ENCODE peak calls at places on chromosomes 7 and 10, in six cellular contexts. U is kidney; P is non-pigmented ciliary epithelial cell; C is AG09309; W is stimulated activated CD4-positive, alpha-beta T cell treated with anti-CD3 and anti-CD28 coated beads, Interleukin-12 subunit alpha, Interleukin-12 subunit beta, amount 100 ng/mL, for 4 hours; N is LNCaP clone FGC. V is an unnamed sample.

GRCh38 chr10:127524229-127524628 is 24.9 kb upstream of the NPS start:
- DNase-seq in N (no peak), W (no peak), U (no peak), P (no peak), C (no peak), V (no peak)

GRCh38 chr7:5423272-5423843 is at the start of gene TNRC18:
- DNase-seq in W (no peak), C (no peak), N (no peak), P (no peak), U (peak; percentile 89), V (no peak)

GRCh38 chr10:103572597-103573321 is 79.3 kb downstream of the NEURL1 start:
- DNase-seq in N (no peak), U (no peak), W (no peak), C (no peak), P (no peak), V (no peak)

GRCh38 chr7:142496545-142496991 is 238.7 kb upstream of the PRSS58 start:
- DNase-seq in C (no peak), P (no peak), U (no peak), W (no peak), N (no peak), V (no peak)

GRCh38 chr7:99387912-99388311 is 13.4 kb downstream of the ARPC1B start:
- DNase-seq in P (no peak), N (no peak), U (peak; percentile 73), C (no peak), W (no peak), V (no peak)

GRCh38 chr7:102973096-102973802 is 60.4 kb downstream of the LRRC17 start:
- DNase-seq in P (no peak), C (no peak), W (no peak), U (no peak), N (no peak), V (no peak)

GRCh38 chr10:114232777-114233176 is 6.3 kb upstream of the VWA2 start:
- DNase-seq in W (no peak), C (no peak), P (no peak), N (no peak), U (no peak), V (no peak)

GRCh38 chr10:60943372-60944158 is 420 bp downstream of the RHOBTB1 start:
- DNase-seq in W (peak; percentile 5), U (peak; percentile 88), P (no peak), C (no peak), N (no peak), V (no peak)

GRCh38 chr10:119602241-119603095 is 5.7 kb upstream of the TIAL1 start:
- DNase-seq in P (no peak), C (no peak), W (no peak), U (no peak), N (no peak), V (no peak)

GRCh38 chr7:15685358-15686181 is 913 bp downstream of the MEOX2 start:
- DNase-seq in U (peak; percentile 65), C (peak; percentile 82), P (no peak), N (no peak), W (no peak), V (no peak)

GRCh38 chr10:16891375-16892313 is 74.4 kb upstream of the RSU1 start:
- DNase-seq in C (peak; percentile 88), N (peak; percentile 25), P (peak; percentile 52), W (peak; percentile 37), U (peak; percentile 78), V (peak; percentile 70)

GRCh38 chr10:125144693-125145623 is 15.4 kb downstream of the CTBP2 start:
- DNase-seq in P (no peak), C (no peak), U (no peak), W (no peak), N (no peak), V (no peak)

GRCh38 chr7:12942599-12942998 is 255.2 kb downstream of the ARL4A start:
- DNase-seq in C (no peak), P (no peak), W (no peak), U (no peak), N (peak; percentile 96), V (no peak)

GRCh38 chr7:106521115-106521514 is 139.8 kb downstream of the CCDC71L start:
- DNase-seq in C (no peak), W (no peak), U (no peak), P (no peak), N (no peak), V (no peak)

GRCh38 chr7:103636153-103636552 is 190.1 kb upstream of the SLC26A5 start:
- DNase-seq in C (no peak), P (no peak), U (no peak), N (no peak), W (no peak), V (no peak)

GRCh38 chr10:16611037-16611436 is 89.4 kb upstream of the C1QL3 start:
- DNase-seq in N (no peak), C (no peak), U (no peak), W (no peak), P (no peak), V (no peak)

GRCh38 chr7:28124413-28124812 is 56.2 kb downstream of the JAZF1 start:
- DNase-seq in W (no peak), N (no peak), P (no peak), U (no peak), C (no peak), V (no peak)

GRCh38 chr10:113073549-113074189 is 123.6 kb downstream of the TCF7L2 start:
- DNase-seq in U (peak; percentile 94), W (no peak), P (peak; percentile 86), C (peak; percentile 87), N (no peak), V (peak; percentile 90)

GRCh38 chr7:130096243-130096827 is 26.0 kb downstream of the KLHDC10 start:
- DNase-seq in C (no peak), N (no peak), W (no peak), P (no peak), U (no peak), V (no peak)

GRCh38 chr10:71382028-71382427 is 14.7 kb upstream of the CDH23 start:
- DNase-seq in P (no peak), W (no peak), N (no peak), U (no peak), C (no peak), V (no peak)

GRCh38 chr7:949021-949934 is 5.2 kb downstream of the ADAP1 start:
- DNase-seq in C (no peak), U (peak; percentile 92), W (no peak), N (no peak), P (no peak), V (no peak)

GRCh38 chr10:17213646-17214349 is 12.3 kb upstream of the TRDMT1 start:
- DNase-seq in W (no peak), U (no peak), P (no peak), N (no peak), C (no peak), V (no peak)

GRCh38 chr10:782751-783648 is 93.5 kb upstream of the DIP2C start:
- DNase-seq in P (no peak), W (no peak), U (peak; percentile 61), N (no peak), C (no peak), V (no peak)

GRCh38 chr7:34225193-34225592 is 319.9 kb downstream of the BMPER start:
- DNase-seq in N (no peak), C (no peak), P (no peak), W (no peak), U (no peak), V (no peak)

GRCh38 chr7:159197066-159197975 is 52.7 kb upstream of the VIPR2 start:
- DNase-seq in W (peak; percentile 20), P (no peak), N (no peak), U (no peak), C (no peak), V (no peak)

V was measured in HS-5.